ENCODE peak calls at places on chromosomes 1 and 21, in eight cellular contexts. Y is stomach, F is adrenal gland, X is uterus, C is esophagus squamous epithelium, H is suprapubic skin, V is ovary, T is heart left ventricle. K is an unnamed sample.

GRCh38 chr1:67561704-67562113 is 123.3 kb upstream of the GADD45A start:
- DNase-seq in Y (peak), F (peak), X (peak), C (no peak), H (peak), V (peak), T (peak), K (peak)

GRCh38 chr1:44489481-44489880 is 84.4 kb downstream of the RNF220 start:
- DNase-seq in Y (no peak), F (no peak), X (no peak), C (no peak), H (no peak), V (no peak), T (no peak), K (no peak)

GRCh38 chr21:28431527-28432200 is 561.0 kb downstream of the LTN1 start:
- DNase-seq in Y (no peak), F (no peak), X (no peak), C (no peak), H (no peak), V (no peak), T (no peak), K (no peak)

GRCh38 chr1:155241069-155241679 is 14.1 kb downstream of the ENTREP3 start:
- DNase-seq in Y (peak), F (peak), X (peak), C (no peak), H (peak), V (peak), T (peak), K (peak)

GRCh38 chr1:18703041-18703621 is 72.5 kb downstream of the PAX7 start:
- DNase-seq in Y (no peak), F (no peak), X (no peak), C (no peak), H (no peak), V (no peak), T (no peak), K (peak)

GRCh38 chr1:107547363-107548155 is 406.7 kb downstream of the NTNG1 start:
- DNase-seq in Y (no peak), F (no peak), X (no peak), C (no peak), H (no peak), V (no peak), T (no peak), K (no peak)

GRCh38 chr1:18820791-18821641 is 38.4 kb downstream of the TAS1R2 start:
- DNase-seq in Y (peak), F (peak), X (peak), C (no peak), H (no peak), V (peak), T (peak), K (peak)

GRCh38 chr1:182927693-182928433 is 25.1 kb downstream of the SHCBP1L start:
- DNase-seq in Y (no peak), F (no peak), X (no peak), C (no peak), H (no peak), V (no peak), T (no peak), K (no peak)

GRCh38 chr1:44650159-44650831 is 24.0 kb downstream of the TMEM53 start:
- DNase-seq in Y (no peak), F (no peak), X (no peak), C (no peak), H (no peak), V (no peak), T (peak), K (peak)

GRCh38 chr1:47231314-47232186 is 475 bp downstream of the TAL1 start:
- DNase-seq in Y (no peak), F (peak), X (no peak), C (no peak), H (no peak), V (no peak), T (no peak), K (no peak)

GRCh38 chr1:91428182-91428798 is 23.7 kb upstream of the HFM1 start:
- DNase-seq in Y (no peak), F (no peak), X (no peak), C (no peak), H (no peak), V (no peak), T (no peak), K (no peak)

GRCh38 chr1:37922767-37923550 is 23.9 kb downstream of the INPP5B start:
- DNase-seq in Y (no peak), F (no peak), X (no peak), C (no peak), H (no peak), V (no peak), T (no peak), K (no peak)

GRCh38 chr1:58992643-58993042 is 208.8 kb upstream of the JUN start:
- DNase-seq in Y (no peak), F (no peak), X (no peak), C (no peak), H (no peak), V (no peak), T (no peak), K (no peak)

GRCh38 chr1:101147381-101147780 is 89.4 kb upstream of the S1PR1 start:
- DNase-seq in Y (no peak), F (no peak), X (no peak), C (no peak), H (no peak), V (no peak), T (no peak), K (no peak)

GRCh38 chr1:84435159-84435558 is 36.9 kb downstream of the DNASE2B start:
- DNase-seq in Y (no peak), F (no peak), X (no peak), C (no peak), H (no peak), V (no peak), T (no peak), K (no peak)

GRCh38 chr1:84430519-84430918 is 32.2 kb downstream of the DNASE2B start:
- DNase-seq in Y (no peak), F (no peak), X (no peak), C (no peak), H (no peak), V (no peak), T (no peak), K (no peak)

GRCh38 chr1:84434081-84434755 is 35.9 kb downstream of the DNASE2B start:
- DNase-seq in Y (no peak), F (no peak), X (no peak), C (no peak), H (no peak), V (no peak), T (no peak), K (no peak)

GRCh38 chr1:84434756-84435142 is 36.5 kb downstream of the DNASE2B start:
- DNase-seq in Y (no peak), F (no peak), X (no peak), C (no peak), H (no peak), V (no peak), T (no peak), K (no peak)

DNA sequence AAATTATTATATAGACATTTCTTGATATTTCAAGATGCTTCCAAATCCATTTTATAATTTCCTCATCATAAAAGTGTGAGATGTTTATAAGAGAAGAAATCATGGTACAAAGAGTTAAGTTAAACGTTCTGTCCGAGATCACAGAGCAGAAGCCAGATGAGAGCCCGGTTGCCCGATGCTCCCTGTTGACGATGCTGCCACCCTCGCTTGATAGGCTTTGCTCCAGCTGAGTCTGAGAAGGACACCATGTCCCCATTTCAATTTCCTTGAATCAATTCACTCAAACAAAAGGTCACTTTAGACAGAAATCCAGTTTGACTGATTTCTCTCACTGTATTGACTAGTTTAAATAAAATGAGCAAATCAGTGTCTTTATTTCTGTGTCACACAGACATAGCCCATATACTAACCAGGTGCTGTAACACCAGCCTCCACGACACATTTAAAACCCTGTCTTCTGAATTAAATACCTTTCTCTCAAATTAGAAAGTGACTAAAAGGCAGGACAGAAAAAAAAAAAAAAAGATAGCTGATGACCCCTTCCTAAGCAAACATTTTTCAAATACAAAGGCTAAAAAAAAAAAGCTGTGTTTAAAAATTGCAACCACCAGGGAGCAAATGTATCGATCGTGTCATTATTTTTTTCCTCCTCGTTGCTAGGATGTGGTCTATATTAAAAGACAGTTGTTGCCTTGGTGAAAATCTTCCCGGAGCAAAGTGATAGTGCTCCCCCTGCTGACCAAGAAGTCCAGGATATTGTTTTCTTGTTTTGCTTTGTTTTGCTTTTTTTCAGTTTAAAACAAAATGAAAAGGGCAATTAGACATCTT is 35.2 kb downstream of the DNASE2B start:
- DNase-seq in Y (peak), F (peak), X (peak), C (no peak), H (no peak), V (no peak), T (no peak), K (no peak)
- TF ChIP-seq POLR2A in Y (no peak), F (no peak), X (no peak), C (no peak), H (no peak), V (no peak), T (no peak), K (no peak)

GRCh38 chr21:39007532-39007931 is 175.7 kb downstream of the PSMG1 start:
- DNase-seq in Y (no peak), F (no peak), X (no peak), C (no peak), H (no peak), V (no peak), T (no peak), K (no peak)

GRCh38 chr21:39001341-39001740 is 181.9 kb downstream of the PSMG1 start:
- DNase-seq in Y (no peak), F (no peak), X (no peak), C (no peak), H (no peak), V (no peak), T (no peak), K (no peak)

GRCh38 chr21:39006653-39007417 is 176.4 kb downstream of the PSMG1 start:
- DNase-seq in Y (peak), F (peak), X (peak), C (no peak), H (peak), V (peak), T (peak), K (no peak)

GRCh38 chr21:39004776-39005605 is 178.3 kb downstream of the PSMG1 start:
- DNase-seq in Y (peak), F (no peak), X (peak), C (no peak), H (no peak), V (peak), T (peak), K (peak)

GRCh38 chr21:39003982-39004775 is 179.1 kb downstream of the PSMG1 start:
- DNase-seq in Y (no peak), F (no peak), X (no peak), C (no peak), H (no peak), V (peak), T (no peak), K (no peak)
- TF ChIP-seq POLR2A in Y (no peak), F (no peak), X (no peak), C (no peak), H (no peak), V (no peak), T (no peak), K (no peak)

DNA sequence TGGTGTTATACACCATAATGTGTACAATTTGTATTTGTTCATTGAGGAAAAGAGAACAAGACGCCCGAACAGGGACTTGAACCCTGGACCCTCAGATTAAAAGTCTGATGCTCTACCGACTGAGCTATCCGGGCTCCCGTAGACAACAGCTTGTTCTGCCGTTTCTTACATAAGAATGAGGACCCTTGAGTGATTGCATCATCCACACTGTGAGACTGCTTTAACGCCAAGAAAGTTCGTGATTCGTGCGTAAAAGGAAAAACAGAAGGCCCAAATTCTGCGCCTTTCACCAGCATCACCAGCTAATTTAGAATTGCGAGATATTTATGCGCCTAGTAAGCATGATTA is 9.3 kb upstream of the MDM4 start:
- DNase-seq in Y (peak), F (peak), X (peak), C (no peak), H (peak), V (peak), T (peak), K (peak)
- TF ChIP-seq POLR2A in Y (no peak), F (no peak), X (peak), C (no peak), H (no peak), V (peak), T (no peak), K (no peak)

GRCh38 chr1:1340791-1341548 is 8.2 kb downstream of the DVL1 start:
- DNase-seq in Y (no peak), F (no peak), X (no peak), C (no peak), H (no peak), V (no peak), T (no peak), K (no peak)
- TF ChIP-seq POLR2A in Y (no peak), F (no peak), X (no peak), C (no peak), H (no peak), V (no peak), T (no peak), K (no peak)

DNA sequence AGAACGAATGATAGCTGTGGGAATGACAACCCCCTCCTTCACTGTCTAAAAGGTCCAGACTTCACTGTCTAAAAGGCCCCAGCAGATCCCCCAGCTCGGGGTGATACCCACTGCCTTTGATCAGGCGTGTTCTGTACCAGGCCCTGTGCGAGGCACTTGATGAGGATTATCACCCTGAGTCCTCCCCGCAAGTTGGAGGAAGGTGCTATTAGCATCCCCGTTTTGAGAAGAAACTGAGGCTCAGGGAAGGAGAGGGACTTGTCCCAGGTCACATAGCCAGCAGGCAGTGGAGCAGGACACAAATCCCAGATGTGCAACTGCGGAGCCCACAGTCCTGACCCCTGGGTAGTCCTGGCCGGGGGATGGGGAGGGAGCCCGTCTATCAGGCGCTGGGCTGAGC is 722.4 kb downstream of the MATN1 start:
- DNase-seq in Y (no peak), F (no peak), X (no peak), C (no peak), H (no peak), V (no peak), T (no peak), K (no peak)
- TF ChIP-seq POLR2A in Y (no peak), F (no peak), X (no peak), C (no peak), H (no peak), V (no peak), T (no peak), K (no peak)

DNA sequence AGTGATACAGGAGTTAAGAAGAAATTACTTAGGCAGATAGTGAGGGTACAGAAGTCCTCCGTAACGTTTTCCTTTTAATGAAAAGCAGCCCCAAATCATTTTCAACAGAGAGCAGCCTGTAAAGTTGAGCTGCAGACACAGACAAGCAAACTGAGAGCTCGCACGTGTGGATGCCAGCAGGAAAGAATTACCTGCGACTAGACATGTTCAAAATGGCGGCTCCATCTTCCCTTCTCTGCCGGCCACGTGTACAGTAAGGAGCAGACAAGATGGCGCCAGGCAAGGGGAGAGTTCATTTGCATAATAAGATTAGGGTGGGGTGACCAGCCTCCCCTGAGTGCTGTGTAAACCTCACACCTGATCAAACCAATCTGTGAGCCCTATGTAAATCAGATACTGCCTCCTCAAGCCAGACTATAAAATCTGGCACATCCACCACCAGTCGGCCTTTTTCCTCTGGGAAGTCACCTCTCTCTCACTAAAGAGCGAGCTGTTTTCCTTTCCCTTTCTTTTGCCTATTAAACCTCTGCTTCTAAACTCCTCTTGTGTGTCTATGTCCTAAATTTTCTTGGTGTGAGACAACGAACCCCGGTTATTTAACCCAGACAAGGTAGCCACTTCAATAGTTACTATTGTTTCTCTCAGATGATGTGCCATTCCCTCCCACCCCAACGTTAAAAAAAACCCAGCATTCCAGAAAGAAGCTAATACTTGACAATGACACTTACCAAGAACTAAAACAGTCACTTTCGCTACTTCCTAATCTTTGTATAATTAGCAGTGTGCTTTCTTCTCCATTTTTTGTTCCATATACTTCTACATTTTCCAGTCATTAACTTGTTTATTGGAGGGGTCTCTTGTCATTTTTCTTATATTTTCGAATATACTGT is 27.4 kb downstream of the DUSP10 start:
- DNase-seq in Y (no peak), F (no peak), X (no peak), C (no peak), H (no peak), V (no peak), T (no peak), K (no peak)
- TF ChIP-seq POLR2A in Y (no peak), F (no peak), X (no peak), C (no peak), H (no peak), V (no peak), T (no peak), K (no peak)

K was measured in right lobe of liver.